ENCODE peak calls at places on chromosomes 3 and 15, in eight cellular contexts. One of them, this sample, is unnamed.

GRCh38 chr3:25573386-25574171 is 91.1 kb downstream of the TOP2B start:
- DNase-seq in upper lobe of right lung: no peak
- DNase-seq in AG04450: no peak
- DNase-seq in HFF-Myc: no peak
- DNase-seq in H7: no peak
- DNase-seq in Peyer's patch: no peak
- DNase-seq in fibroblast of lung: peak
- DNase-seq in A549: no peak
- DNase-seq in this sample: no peak

GRCh38 chr3:127886276-127886862 is 28.7 kb upstream of the KBTBD12 start:
- DNase-seq in upper lobe of right lung: no peak
- DNase-seq in AG04450: no peak
- DNase-seq in HFF-Myc: no peak
- DNase-seq in H7: no peak
- DNase-seq in Peyer's patch: no peak
- DNase-seq in fibroblast of lung: no peak
- DNase-seq in A549: no peak
- DNase-seq in this sample: no peak

GRCh38 chr3:107690522-107691138 is 167.9 kb downstream of the BBX start:
- DNase-seq in upper lobe of right lung: no peak
- DNase-seq in AG04450: peak
- DNase-seq in HFF-Myc: no peak
- DNase-seq in H7: no peak
- DNase-seq in Peyer's patch: no peak
- DNase-seq in fibroblast of lung: peak
- DNase-seq in A549: peak
- DNase-seq in this sample: no peak

GRCh38 chr3:108389361-108389760 is 93.0 kb downstream of the HHLA2 start:
- DNase-seq in upper lobe of right lung: no peak
- DNase-seq in AG04450: no peak
- DNase-seq in HFF-Myc: no peak
- DNase-seq in H7: no peak
- DNase-seq in Peyer's patch: no peak
- DNase-seq in fibroblast of lung: no peak
- DNase-seq in A549: no peak
- DNase-seq in this sample: no peak

GRCh38 chr3:54069961-54070360 is 52.4 kb upstream of the CACNA2D3 start:
- DNase-seq in upper lobe of right lung: no peak
- DNase-seq in AG04450: no peak
- DNase-seq in HFF-Myc: no peak
- DNase-seq in H7: no peak
- DNase-seq in Peyer's patch: no peak
- DNase-seq in fibroblast of lung: no peak
- DNase-seq in A549: no peak
- DNase-seq in this sample: no peak

GRCh38 chr3:163916596-163917560 is 1161.4 kb downstream of the SI start:
- DNase-seq in upper lobe of right lung: no peak
- DNase-seq in AG04450: no peak
- DNase-seq in HFF-Myc: no peak
- DNase-seq in H7: no peak
- DNase-seq in Peyer's patch: no peak
- DNase-seq in fibroblast of lung: no peak
- DNase-seq in A549: no peak
- DNase-seq in this sample: no peak

GRCh38 chr3:142251951-142252350 is 26.6 kb upstream of the GK5 start:
- DNase-seq in upper lobe of right lung: no peak
- DNase-seq in AG04450: no peak
- DNase-seq in HFF-Myc: no peak
- DNase-seq in H7: no peak
- DNase-seq in Peyer's patch: no peak
- DNase-seq in fibroblast of lung: no peak
- DNase-seq in A549: no peak
- DNase-seq in this sample: no peak

GRCh38 chr3:7800006-7800780 is 701.4 kb upstream of the LMCD1 start:
- DNase-seq in upper lobe of right lung: no peak
- DNase-seq in AG04450: no peak
- DNase-seq in HFF-Myc: no peak
- DNase-seq in H7: no peak
- DNase-seq in Peyer's patch: no peak
- DNase-seq in fibroblast of lung: peak
- DNase-seq in A549: no peak
- DNase-seq in this sample: no peak

GRCh38 chr3:161576733-161577510 is 80.3 kb downstream of the OTOL1 start:
- DNase-seq in upper lobe of right lung: no peak
- DNase-seq in AG04450: no peak
- DNase-seq in HFF-Myc: peak
- DNase-seq in H7: no peak
- DNase-seq in Peyer's patch: no peak
- DNase-seq in fibroblast of lung: no peak
- DNase-seq in A549: no peak
- DNase-seq in this sample: no peak

GRCh38 chr3:4751057-4752051 is 227.9 kb upstream of the BHLHE40 start:
- DNase-seq in upper lobe of right lung: no peak
- DNase-seq in AG04450: peak
- DNase-seq in HFF-Myc: peak
- DNase-seq in H7: no peak
- DNase-seq in Peyer's patch: no peak
- DNase-seq in fibroblast of lung: peak
- DNase-seq in A549: peak
- DNase-seq in this sample: no peak

GRCh38 chr15:94411279-94411678 is 179.9 kb downstream of the MCTP2 start:
- DNase-seq in upper lobe of right lung: no peak
- DNase-seq in AG04450: no peak
- DNase-seq in HFF-Myc: no peak
- DNase-seq in H7: no peak
- DNase-seq in Peyer's patch: no peak
- DNase-seq in fibroblast of lung: no peak
- DNase-seq in A549: no peak
- DNase-seq in this sample: no peak

GRCh38 chr15:32029862-32030781 is at the start of gene CHRNA7:
- DNase-seq in upper lobe of right lung: peak
- DNase-seq in AG04450: no peak
- DNase-seq in HFF-Myc: no peak
- DNase-seq in H7: peak
- DNase-seq in Peyer's patch: peak
- DNase-seq in fibroblast of lung: peak
- DNase-seq in A549: peak
- DNase-seq in this sample: peak

GRCh38 chr15:89356634-89357298 is 22.1 kb upstream of the POLG start:
- DNase-seq in upper lobe of right lung: no peak
- DNase-seq in AG04450: no peak
- DNase-seq in HFF-Myc: no peak
- DNase-seq in H7: no peak
- DNase-seq in Peyer's patch: no peak
- DNase-seq in fibroblast of lung: no peak
- DNase-seq in A549: peak
- DNase-seq in this sample: peak

GRCh38 chr15:77032647-77033416 is 37.9 kb downstream of the PSTPIP1 start:
- DNase-seq in upper lobe of right lung: peak
- DNase-seq in AG04450: no peak
- DNase-seq in HFF-Myc: no peak
- DNase-seq in H7: peak
- DNase-seq in Peyer's patch: peak
- DNase-seq in fibroblast of lung: no peak
- DNase-seq in A549: no peak
- DNase-seq in this sample: peak

GRCh38 chr15:31367021-31367729 is 40.5 kb downstream of the KLF13 start:
- DNase-seq in upper lobe of right lung: no peak
- DNase-seq in AG04450: no peak
- DNase-seq in HFF-Myc: no peak
- DNase-seq in H7: no peak
- DNase-seq in Peyer's patch: peak
- DNase-seq in fibroblast of lung: no peak
- DNase-seq in A549: no peak
- DNase-seq in this sample: no peak

GRCh38 chr3:177441281-177441812 is 244.1 kb upstream of the TBL1XR1 start:
- DNase-seq in upper lobe of right lung: no peak
- DNase-seq in AG04450: no peak
- DNase-seq in HFF-Myc: no peak
- DNase-seq in H7: no peak
- DNase-seq in Peyer's patch: no peak
- DNase-seq in fibroblast of lung: peak
- DNase-seq in A549: no peak
- DNase-seq in this sample: no peak

GRCh38 chr3:60140160-60140559 is 1090.3 kb upstream of the CFAP20DC start:
- DNase-seq in upper lobe of right lung: no peak
- DNase-seq in AG04450: no peak
- DNase-seq in HFF-Myc: no peak
- DNase-seq in H7: no peak
- DNase-seq in Peyer's patch: no peak
- DNase-seq in fibroblast of lung: no peak
- DNase-seq in A549: no peak
- DNase-seq in this sample: no peak

GRCh38 chr3:67291287-67292252 is 293.5 kb downstream of the KBTBD8 start:
- DNase-seq in upper lobe of right lung: no peak
- DNase-seq in AG04450: no peak
- DNase-seq in HFF-Myc: no peak
- DNase-seq in H7: no peak
- DNase-seq in Peyer's patch: no peak
- DNase-seq in fibroblast of lung: no peak
- DNase-seq in A549: no peak
- DNase-seq in this sample: no peak

GRCh38 chr3:67198374-67198773 is 200.3 kb downstream of the KBTBD8 start:
- DNase-seq in upper lobe of right lung: no peak
- DNase-seq in AG04450: no peak
- DNase-seq in HFF-Myc: no peak
- DNase-seq in H7: peak
- DNase-seq in Peyer's patch: no peak
- DNase-seq in fibroblast of lung: no peak
- DNase-seq in A549: no peak
- DNase-seq in this sample: no peak

GRCh38 chr3:184241447-184242296 is 7.1 kb downstream of the ALG3 start:
- DNase-seq in upper lobe of right lung: peak
- DNase-seq in AG04450: no peak
- DNase-seq in HFF-Myc: no peak
- DNase-seq in H7: peak
- DNase-seq in Peyer's patch: peak
- DNase-seq in fibroblast of lung: peak
- DNase-seq in A549: no peak
- DNase-seq in this sample: no peak
- H3K4me3 ChIP-seq in upper lobe of right lung: no peak
- H3K4me3 ChIP-seq in AG04450: no peak
- H3K4me3 ChIP-seq in HFF-Myc: no peak
- H3K4me3 ChIP-seq in H7: peak
- H3K4me3 ChIP-seq in Peyer's patch: peak
- H3K4me3 ChIP-seq in fibroblast of lung: no peak
- H3K4me3 ChIP-seq in A549: no peak
- H3K4me3 ChIP-seq in this sample: no peak

DNA sequence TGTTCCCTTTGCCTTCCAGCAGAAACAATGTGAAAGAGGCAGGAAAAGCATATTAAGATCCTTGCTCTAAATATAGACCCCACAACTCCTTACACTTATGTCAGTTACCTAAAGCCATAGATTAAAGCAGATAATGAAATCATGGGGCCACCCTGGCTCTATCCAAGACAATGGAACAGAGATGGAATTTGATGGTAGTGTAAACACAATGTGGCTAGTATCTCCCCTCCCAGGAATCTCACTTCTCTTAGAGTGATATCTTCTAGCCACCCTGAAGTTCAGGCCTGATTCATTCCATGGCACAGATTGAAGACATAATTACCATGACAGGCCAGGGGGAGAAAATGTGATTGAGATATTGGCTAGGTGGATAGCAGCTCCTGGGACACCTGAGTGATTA is 32.6 kb downstream of the GALNT15 start:
- DNase-seq in upper lobe of right lung: no peak
- DNase-seq in AG04450: no peak
- DNase-seq in HFF-Myc: no peak
- DNase-seq in H7: no peak
- DNase-seq in Peyer's patch: no peak
- DNase-seq in fibroblast of lung: peak
- DNase-seq in A549: no peak
- DNase-seq in this sample: no peak
- H3K4me3 ChIP-seq in upper lobe of right lung: no peak
- H3K4me3 ChIP-seq in AG04450: no peak
- H3K4me3 ChIP-seq in HFF-Myc: no peak
- H3K4me3 ChIP-seq in H7: no peak
- H3K4me3 ChIP-seq in Peyer's patch: no peak
- H3K4me3 ChIP-seq in fibroblast of lung: no peak
- H3K4me3 ChIP-seq in A549: no peak
- H3K4me3 ChIP-seq in this sample: no peak

DNA sequence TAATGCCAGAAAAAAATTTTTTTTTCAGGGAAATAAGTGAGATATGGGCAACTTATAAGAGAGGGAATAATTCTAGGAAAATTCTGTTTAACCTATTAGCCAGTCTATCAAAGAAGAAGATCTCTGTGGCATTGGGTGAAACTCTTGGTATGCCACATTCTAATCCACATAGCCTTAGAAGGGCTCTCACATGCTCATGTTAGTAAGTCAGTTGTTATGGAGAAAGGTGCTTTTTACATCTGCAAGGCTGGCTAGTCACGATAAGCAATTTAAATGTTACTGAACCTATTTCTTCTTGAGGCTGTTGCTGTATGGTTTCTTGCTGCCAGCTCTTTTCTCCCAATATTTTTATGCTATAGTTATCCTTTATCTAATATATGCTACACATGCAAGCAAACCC is 89.9 kb upstream of the MAGI1 start:
- DNase-seq in upper lobe of right lung: no peak
- DNase-seq in AG04450: no peak
- DNase-seq in HFF-Myc: no peak
- DNase-seq in H7: no peak
- DNase-seq in Peyer's patch: no peak
- DNase-seq in fibroblast of lung: no peak
- DNase-seq in A549: no peak
- DNase-seq in this sample: no peak
- H3K4me3 ChIP-seq in upper lobe of right lung: no peak
- H3K4me3 ChIP-seq in AG04450: no peak
- H3K4me3 ChIP-seq in HFF-Myc: no peak
- H3K4me3 ChIP-seq in H7: no peak
- H3K4me3 ChIP-seq in Peyer's patch: no peak
- H3K4me3 ChIP-seq in fibroblast of lung: no peak
- H3K4me3 ChIP-seq in A549: no peak
- H3K4me3 ChIP-seq in this sample: no peak

GRCh38 chr3:139173372-139174108 is 128.8 kb upstream of the PRR23C start:
- DNase-seq in upper lobe of right lung: no peak
- DNase-seq in AG04450: no peak
- DNase-seq in HFF-Myc: peak
- DNase-seq in H7: no peak
- DNase-seq in Peyer's patch: no peak
- DNase-seq in fibroblast of lung: peak
- DNase-seq in A549: no peak
- DNase-seq in this sample: peak
- H3K4me3 ChIP-seq in upper lobe of right lung: peak
- H3K4me3 ChIP-seq in AG04450: peak
- H3K4me3 ChIP-seq in HFF-Myc: peak
- H3K4me3 ChIP-seq in H7: no peak
- H3K4me3 ChIP-seq in Peyer's patch: peak
- H3K4me3 ChIP-seq in fibroblast of lung: peak
- H3K4me3 ChIP-seq in A549: peak
- H3K4me3 ChIP-seq in this sample: peak

DNA sequence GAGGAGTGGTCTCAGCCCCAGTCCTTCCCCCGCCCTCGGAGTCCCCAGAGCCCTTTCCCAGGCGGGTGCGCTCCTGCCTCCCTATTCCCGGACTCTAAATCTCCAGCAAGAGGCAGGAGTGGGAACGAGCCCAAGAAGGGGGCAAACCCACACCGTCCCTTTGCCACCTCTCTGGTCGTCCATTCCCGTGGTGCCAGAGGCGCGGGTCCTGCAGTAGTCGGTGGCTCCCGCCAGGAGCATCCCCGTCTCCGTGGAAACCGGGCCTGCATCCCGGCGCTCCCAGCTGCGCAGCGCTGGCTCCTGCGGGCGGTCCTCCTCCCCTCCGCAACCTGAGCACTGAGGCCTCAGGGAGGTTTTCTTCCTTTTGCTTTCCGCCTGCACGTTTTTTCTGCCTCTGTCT is 44.8 kb downstream of the LHFPL4 start:
- DNase-seq in upper lobe of right lung: no peak
- DNase-seq in AG04450: no peak
- DNase-seq in HFF-Myc: no peak
- DNase-seq in H7: peak
- DNase-seq in Peyer's patch: no peak
- DNase-seq in fibroblast of lung: no peak
- DNase-seq in A549: no peak
- DNase-seq in this sample: no peak
- H3K4me3 ChIP-seq in upper lobe of right lung: no peak
- H3K4me3 ChIP-seq in AG04450: no peak
- H3K4me3 ChIP-seq in HFF-Myc: no peak
- H3K4me3 ChIP-seq in H7: no peak
- H3K4me3 ChIP-seq in Peyer's patch: no peak
- H3K4me3 ChIP-seq in fibroblast of lung: no peak
- H3K4me3 ChIP-seq in A549: no peak
- H3K4me3 ChIP-seq in this sample: no peak